ENCODE peak calls at places on chromosomes 3 and 15, in seven cellular contexts. J is left ventricle myocardium inferior, Q is progenitor cell of endocrine pancreas, M is uterus, T is omental fat pad, P is mammary epithelial cell, S is AG04450. N is an unnamed sample.

GRCh38 chr15:32669870-32670623 is 28.5 kb downstream of the SCG5 start:
- DNase-seq in J (no peak), Q (no peak), M (no peak), T (no peak), P (peak), S (no peak), N (no peak)

GRCh38 chr3:11910971-11911531 is 64.4 kb upstream of the TAMM41 start:
- DNase-seq in J (no peak), Q (no peak), M (no peak), T (no peak), P (no peak), S (no peak), N (no peak)

GRCh38 chr15:55527150-55527549 is 19.1 kb upstream of the DNAAF4 start:
- DNase-seq in J (no peak), Q (no peak), M (no peak), T (no peak), P (no peak), S (no peak), N (no peak)

GRCh38 chr3:159859424-159859823 is 129.2 kb upstream of the IL12A start:
- DNase-seq in J (no peak), Q (no peak), M (no peak), T (no peak), P (no peak), S (no peak), N (no peak)

GRCh38 chr15:66401130-66402021 is 14.7 kb downstream of the MAP2K1 start:
- DNase-seq in J (no peak), Q (no peak), M (no peak), T (no peak), P (peak), S (no peak), N (no peak)

GRCh38 chr3:32630266-32630665 is 54.7 kb upstream of the CNOT10 start:
- DNase-seq in J (no peak), Q (no peak), M (no peak), T (no peak), P (peak), S (no peak), N (no peak)

GRCh38 chr15:40545457-40545856 is 19.4 kb downstream of the CCDC32 start:
- DNase-seq in J (no peak), Q (no peak), M (no peak), T (no peak), P (no peak), S (no peak), N (no peak)

GRCh38 chr3:15797600-15798303 is at the start of gene ANKRD28:
- DNase-seq in J (no peak), Q (no peak), M (no peak), T (no peak), P (peak), S (peak), N (no peak)

GRCh38 chr3:181040030-181040429 is 50.5 kb upstream of the DNAJC19 start:
- DNase-seq in J (no peak), Q (no peak), M (no peak), T (no peak), P (no peak), S (no peak), N (no peak)

GRCh38 chr15:62601779-62602540 is 436.9 kb upstream of the C2CD4B start:
- DNase-seq in J (no peak), Q (no peak), M (no peak), T (no peak), P (no peak), S (no peak), N (no peak)

GRCh38 chr15:90126457-90127435 is 24.5 kb upstream of the IDH2 start:
- DNase-seq in J (peak), Q (peak), M (no peak), T (no peak), P (no peak), S (no peak), N (no peak)

GRCh38 chr3:31882431-31882830 is 98.6 kb downstream of the OSBPL10 start:
- DNase-seq in J (no peak), Q (no peak), M (no peak), T (no peak), P (no peak), S (no peak), N (no peak)

GRCh38 chr3:191387441-191388077 is 57.2 kb upstream of the UTS2B start:
- DNase-seq in J (no peak), Q (no peak), M (no peak), T (no peak), P (peak), S (no peak), N (no peak)

GRCh38 chr15:72473670-72474465 is at the start of gene ARIH1:
- DNase-seq in J (peak), Q (peak), M (peak), T (peak), P (peak), S (peak), N (peak)
- TF ChIP-seq CTCF in J (peak), Q (peak), M (no peak), T (no peak), P (peak), S (peak), N (no peak)

DNA sequence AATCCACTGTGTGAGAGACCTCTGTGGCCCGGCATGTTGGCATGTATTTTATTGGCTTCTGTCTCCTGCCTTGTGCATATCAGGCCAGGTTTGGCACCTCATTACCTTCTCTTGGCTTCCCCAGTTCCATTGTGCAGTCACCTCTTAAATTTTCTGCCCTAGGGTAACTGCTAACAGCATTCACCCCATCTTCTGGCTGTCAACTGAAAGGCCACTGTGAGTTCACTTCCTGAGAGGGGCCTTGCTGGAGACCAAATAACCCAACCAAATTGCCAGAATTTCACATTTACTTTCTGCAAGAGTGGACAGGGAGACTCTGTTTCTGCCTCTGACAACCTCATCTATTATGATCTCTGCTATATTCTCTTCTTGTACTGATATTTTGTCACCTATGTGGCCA is 92.6 kb upstream of the RARB start:
- DNase-seq in J (no peak), Q (no peak), M (no peak), T (no peak), P (no peak), S (no peak), N (no peak)
- TF ChIP-seq CTCF in J (no peak), Q (no peak), M (no peak), T (no peak), P (no peak), S (no peak), N (no peak)

GRCh38 chr3:22922317-22922716 is 280.8 kb upstream of the UBE2E2 start:
- DNase-seq in J (no peak), Q (no peak), M (no peak), T (no peak), P (peak), S (no peak), N (no peak)
- TF ChIP-seq CTCF in J (peak), Q (peak), M (no peak), T (no peak), P (peak), S (peak), N (no peak)

DNA sequence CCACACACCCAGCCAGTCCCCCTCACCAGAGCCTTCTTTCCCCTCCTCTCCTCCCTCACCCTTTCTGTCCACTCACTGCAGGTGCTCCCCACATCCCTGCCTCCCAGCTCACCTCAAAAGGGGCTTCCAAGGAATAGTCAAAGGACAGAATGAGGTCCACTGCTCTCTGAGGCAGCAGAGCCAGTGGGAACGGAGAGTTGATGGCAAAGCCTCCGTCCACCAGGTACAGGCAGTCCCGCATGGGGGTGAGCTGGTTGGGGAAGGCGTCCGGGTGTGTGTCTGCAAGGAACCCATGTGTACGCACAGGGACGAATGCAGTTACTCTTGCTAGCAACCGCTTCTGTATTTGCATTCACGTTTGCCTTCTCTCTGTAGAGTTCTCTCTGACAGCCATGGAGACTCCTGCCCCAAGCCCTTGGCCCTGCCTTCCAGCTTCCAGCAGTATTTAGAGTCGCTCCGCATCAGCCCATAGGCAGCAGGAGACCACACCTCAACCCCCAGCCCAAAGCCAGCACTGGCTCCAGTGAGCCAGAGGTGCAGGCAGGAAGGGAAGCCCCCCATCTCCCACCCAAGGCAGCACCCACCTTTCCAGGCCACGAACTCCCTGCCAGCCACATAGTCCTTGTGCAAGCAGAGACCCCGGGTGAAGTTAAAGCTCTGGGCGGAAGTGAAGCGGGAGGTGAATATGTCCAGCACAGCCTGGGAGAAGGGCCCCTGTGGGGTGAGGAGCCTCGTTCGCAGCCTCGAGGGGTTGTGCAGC is 12.4 kb downstream of the PLA2G4F start:
- DNase-seq in J (no peak), Q (no peak), M (no peak), T (no peak), P (no peak), S (no peak), N (no peak)
- TF ChIP-seq CTCF in J (no peak), Q (no peak), M (no peak), T (no peak), P (no peak), S (no peak), N (no peak)

N was measured in activated B cell treated with CpG ODN at 0.5 μM for 24 hours.